ENCODE peak calls at places on chromosome X, in eight cellular contexts. One of them, this sample, is unnamed.
A peak's percentile ranks its signal among the peaks of the same experiment; 100 is the strongest.

GRCh38 chrX:19986531-19986930 is 4.3 kb downstream of the BCLAF3 start:
- DNase-seq in HFFc6: no peak
- DNase-seq in CD8-positive, alpha-beta T cell: no peak
- DNase-seq in germinal center: no peak
- DNase-seq in SJSA1: no peak
- DNase-seq in GM20000: no peak
- DNase-seq in NCI-H2029: no peak
- DNase-seq in astrocyte of the spinal cord: no peak
- DNase-seq in this sample: no peak

GRCh38 chrX:105475801-105476200 is 255.3 kb upstream of the TEX13A start:
- DNase-seq in GM20000: no peak
- DNase-seq in SJSA1: no peak
- DNase-seq in CD8-positive, alpha-beta T cell: no peak
- DNase-seq in HFFc6: no peak
- DNase-seq in astrocyte of the spinal cord: no peak
- DNase-seq in germinal center: no peak
- DNase-seq in NCI-H2029: no peak
- DNase-seq in this sample: no peak

GRCh38 chrX:17559728-17560379 is 177.4 kb upstream of the SCML1 start:
- DNase-seq in NCI-H2029: no peak
- DNase-seq in astrocyte of the spinal cord: peak; percentile 87
- DNase-seq in germinal center: no peak
- DNase-seq in HFFc6: peak; percentile 78
- DNase-seq in CD8-positive, alpha-beta T cell: no peak
- DNase-seq in SJSA1: peak; percentile 60
- DNase-seq in GM20000: no peak
- DNase-seq in this sample: no peak

GRCh38 chrX:40778861-40779575 is 43.7 kb upstream of the MED14 start:
- DNase-seq in SJSA1: peak; percentile 5
- DNase-seq in CD8-positive, alpha-beta T cell: no peak
- DNase-seq in HFFc6: no peak
- DNase-seq in germinal center: no peak
- DNase-seq in astrocyte of the spinal cord: peak; percentile 18
- DNase-seq in NCI-H2029: no peak
- DNase-seq in GM20000: no peak
- DNase-seq in this sample: no peak

GRCh38 chrX:47030339-47030738 is 47.9 kb upstream of the RGN start:
- DNase-seq in germinal center: peak; percentile 25
- DNase-seq in SJSA1: peak; percentile 23
- DNase-seq in astrocyte of the spinal cord: peak; percentile 73
- DNase-seq in HFFc6: peak; percentile 47
- DNase-seq in CD8-positive, alpha-beta T cell: peak; percentile 11
- DNase-seq in NCI-H2029: peak; percentile 1
- DNase-seq in GM20000: peak; percentile 18
- DNase-seq in this sample: peak; percentile 5

GRCh38 chrX:69127466-69127865 is 37.8 kb downstream of the PJA1 start:
- DNase-seq in CD8-positive, alpha-beta T cell: no peak
- DNase-seq in astrocyte of the spinal cord: no peak
- DNase-seq in germinal center: no peak
- DNase-seq in HFFc6: no peak
- DNase-seq in GM20000: no peak
- DNase-seq in SJSA1: no peak
- DNase-seq in NCI-H2029: no peak
- DNase-seq in this sample: no peak

GRCh38 chrX:123682182-123682581 is 50.7 kb downstream of the THOC2 start:
- DNase-seq in GM20000: no peak
- DNase-seq in astrocyte of the spinal cord: no peak
- DNase-seq in CD8-positive, alpha-beta T cell: no peak
- DNase-seq in germinal center: no peak
- DNase-seq in SJSA1: no peak
- DNase-seq in NCI-H2029: no peak
- DNase-seq in HFFc6: no peak
- DNase-seq in this sample: no peak

GRCh38 chrX:115649461-115650063 is 88.6 kb downstream of the PLS3 start:
- DNase-seq in SJSA1: no peak
- DNase-seq in astrocyte of the spinal cord: no peak
- DNase-seq in germinal center: no peak
- DNase-seq in NCI-H2029: no peak
- DNase-seq in HFFc6: no peak
- DNase-seq in GM20000: no peak
- DNase-seq in CD8-positive, alpha-beta T cell: no peak
- DNase-seq in this sample: no peak

GRCh38 chrX:9610774-9611392 is 146.0 kb downstream of the TBL1X start:
- DNase-seq in HFFc6: no peak
- DNase-seq in NCI-H2029: no peak
- DNase-seq in astrocyte of the spinal cord: peak; percentile 14
- DNase-seq in GM20000: no peak
- DNase-seq in germinal center: no peak
- DNase-seq in CD8-positive, alpha-beta T cell: no peak
- DNase-seq in SJSA1: peak; percentile 42
- DNase-seq in this sample: no peak

GRCh38 chrX:109886122-109886761 is 116.7 kb upstream of the TMEM164 start:
- DNase-seq in HFFc6: peak; percentile 33
- DNase-seq in NCI-H2029: peak; percentile 2
- DNase-seq in GM20000: peak; percentile 34
- DNase-seq in CD8-positive, alpha-beta T cell: peak; percentile 9
- DNase-seq in germinal center: peak; percentile 27
- DNase-seq in SJSA1: peak; percentile 25
- DNase-seq in astrocyte of the spinal cord: peak; percentile 37
- DNase-seq in this sample: no peak

GRCh38 chrX:153818571-153819397 is 11.6 kb downstream of the PDZD4 start:
- DNase-seq in GM20000: peak; percentile 62
- DNase-seq in NCI-H2029: no peak
- DNase-seq in astrocyte of the spinal cord: no peak
- DNase-seq in SJSA1: no peak
- DNase-seq in HFFc6: no peak
- DNase-seq in germinal center: peak; percentile 59
- DNase-seq in CD8-positive, alpha-beta T cell: peak; percentile 63
- DNase-seq in this sample: peak; percentile 35

GRCh38 chrX:133776072-133776471 is 209.3 kb downstream of the GPC3 start:
- DNase-seq in astrocyte of the spinal cord: no peak
- DNase-seq in CD8-positive, alpha-beta T cell: peak; percentile 60
- DNase-seq in GM20000: no peak
- DNase-seq in germinal center: no peak
- DNase-seq in HFFc6: no peak
- DNase-seq in SJSA1: no peak
- DNase-seq in NCI-H2029: no peak
- DNase-seq in this sample: no peak

GRCh38 chrX:20623448-20623847 is 356.7 kb upstream of the RPS6KA3 start:
- DNase-seq in CD8-positive, alpha-beta T cell: no peak
- DNase-seq in GM20000: no peak
- DNase-seq in germinal center: no peak
- DNase-seq in HFFc6: no peak
- DNase-seq in SJSA1: no peak
- DNase-seq in astrocyte of the spinal cord: peak; percentile 5
- DNase-seq in NCI-H2029: no peak
- DNase-seq in this sample: no peak

GRCh38 chrX:41087219-41087618 is 2.0 kb downstream of the USP9X start:
- DNase-seq in HFFc6: no peak
- DNase-seq in germinal center: no peak
- DNase-seq in GM20000: no peak
- DNase-seq in SJSA1: no peak
- DNase-seq in NCI-H2029: no peak
- DNase-seq in CD8-positive, alpha-beta T cell: no peak
- DNase-seq in astrocyte of the spinal cord: peak; percentile 24
- DNase-seq in this sample: no peak

GRCh38 chrX:154902408-154902807 is 16.3 kb downstream of the F8A1 start:
- DNase-seq in astrocyte of the spinal cord: no peak
- DNase-seq in CD8-positive, alpha-beta T cell: no peak
- DNase-seq in HFFc6: no peak
- DNase-seq in germinal center: no peak
- DNase-seq in NCI-H2029: no peak
- DNase-seq in GM20000: no peak
- DNase-seq in SJSA1: no peak
- DNase-seq in this sample: no peak

GRCh38 chrX:129115935-129116334 is 407.4 kb downstream of the SMARCA1 start:
- DNase-seq in CD8-positive, alpha-beta T cell: no peak
- DNase-seq in germinal center: no peak
- DNase-seq in HFFc6: no peak
- DNase-seq in GM20000: no peak
- DNase-seq in astrocyte of the spinal cord: no peak
- DNase-seq in NCI-H2029: no peak
- DNase-seq in SJSA1: no peak
- DNase-seq in this sample: no peak

GRCh38 chrX:115561605-115562491 is 874 bp downstream of the PLS3 start:
- DNase-seq in GM20000: no peak
- DNase-seq in astrocyte of the spinal cord: peak; percentile 42
- DNase-seq in NCI-H2029: peak; percentile 51
- DNase-seq in CD8-positive, alpha-beta T cell: no peak
- DNase-seq in SJSA1: peak; percentile 55
- DNase-seq in HFFc6: no peak
- DNase-seq in germinal center: peak; percentile 2
- DNase-seq in this sample: no peak

GRCh38 chrX:39576081-39576701 is 521.6 kb downstream of the BCOR start:
- DNase-seq in astrocyte of the spinal cord: no peak
- DNase-seq in germinal center: no peak
- DNase-seq in HFFc6: no peak
- DNase-seq in NCI-H2029: peak; percentile 38
- DNase-seq in SJSA1: no peak
- DNase-seq in GM20000: no peak
- DNase-seq in CD8-positive, alpha-beta T cell: no peak
- DNase-seq in this sample: no peak

GRCh38 chrX:110408949-110409588 is 50.4 kb downstream of the RTL9 start:
- DNase-seq in SJSA1: no peak
- DNase-seq in germinal center: no peak
- DNase-seq in CD8-positive, alpha-beta T cell: no peak
- DNase-seq in NCI-H2029: no peak
- DNase-seq in HFFc6: no peak
- DNase-seq in GM20000: no peak
- DNase-seq in astrocyte of the spinal cord: no peak
- DNase-seq in this sample: no peak

GRCh38 chrX:42096262-42096939 is 173.0 kb upstream of the CASK start:
- DNase-seq in GM20000: no peak
- DNase-seq in HFFc6: peak; percentile 58
- DNase-seq in germinal center: no peak
- DNase-seq in CD8-positive, alpha-beta T cell: no peak
- DNase-seq in SJSA1: peak; percentile 28
- DNase-seq in astrocyte of the spinal cord: peak; percentile 91
- DNase-seq in NCI-H2029: no peak
- DNase-seq in this sample: no peak

GRCh38 chrX:65643046-65643785 is 24.2 kb upstream of the MSN start:
- DNase-seq in astrocyte of the spinal cord: peak; percentile 52
- DNase-seq in GM20000: no peak
- DNase-seq in germinal center: no peak
- DNase-seq in SJSA1: no peak
- DNase-seq in NCI-H2029: no peak
- DNase-seq in HFFc6: peak; percentile 62
- DNase-seq in CD8-positive, alpha-beta T cell: no peak
- DNase-seq in this sample: no peak

GRCh38 chrX:16931371-16931770 is 15.1 kb upstream of the REPS2 start:
- DNase-seq in astrocyte of the spinal cord: no peak
- DNase-seq in HFFc6: no peak
- DNase-seq in CD8-positive, alpha-beta T cell: no peak
- DNase-seq in SJSA1: no peak
- DNase-seq in NCI-H2029: no peak
- DNase-seq in GM20000: no peak
- DNase-seq in germinal center: no peak
- DNase-seq in this sample: no peak

GRCh38 chrX:69616520-69617203 is 749 bp downstream of the EDA start:
- DNase-seq in NCI-H2029: no peak
- DNase-seq in germinal center: no peak
- DNase-seq in SJSA1: no peak
- DNase-seq in astrocyte of the spinal cord: no peak
- DNase-seq in HFFc6: no peak
- DNase-seq in CD8-positive, alpha-beta T cell: peak; percentile 4
- DNase-seq in GM20000: no peak
- DNase-seq in this sample: no peak

GRCh38 chrX:30196322-30196721 is 19.0 kb upstream of the MAGEB2 start:
- DNase-seq in HFFc6: peak; percentile 4
- DNase-seq in GM20000: peak; percentile 4
- DNase-seq in astrocyte of the spinal cord: peak; percentile 8
- DNase-seq in germinal center: peak; percentile 1
- DNase-seq in SJSA1: no peak
- DNase-seq in NCI-H2029: no peak
- DNase-seq in CD8-positive, alpha-beta T cell: no peak
- DNase-seq in this sample: no peak